ENCODE peak calls at places on chromosomes 12 and 14, in nine cellular contexts. B is right lobe of liver; H is OCI-LY7; X is suprapubic skin; C is tibial artery; G is CD8-positive, alpha-beta T cell; S is lower lobe of right lung; E is esophagus squamous epithelium; A is body of pancreas. T is an unnamed sample.

GRCh38 chr14:63878052-63878451 is 25.2 kb downstream of the SYNE2 start:
- DNase-seq in B (no peak), H (no peak), X (no peak), C (no peak), G (no peak), S (no peak), E (no peak), A (no peak), T (no peak)

GRCh38 chr12:110680032-110680431 is 8.9 kb downstream of the HVCN1 start:
- DNase-seq in B (no peak), H (no peak), X (no peak), C (no peak), G (no peak), S (no peak), E (no peak), A (no peak), T (no peak)

GRCh38 chr12:20601668-20602280 is 93.4 kb upstream of the SLCO1C1 start:
- DNase-seq in B (no peak), H (peak; percentile 10), X (no peak), C (no peak), G (no peak), S (no peak), E (no peak), A (no peak), T (no peak)

GRCh38 chr12:122799635-122800243 is 25.4 kb downstream of the CCDC62 start:
- DNase-seq in B (no peak), H (no peak), X (no peak), C (no peak), G (no peak), S (peak; percentile 37), E (no peak), A (no peak), T (no peak)

GRCh38 chr14:73997944-73998451 is 21.1 kb downstream of the ENTPD5 start:
- DNase-seq in B (no peak), H (no peak), X (no peak), C (no peak), G (no peak), S (no peak), E (no peak), A (no peak), T (no peak)

GRCh38 chr12:76688627-76689026 is 75.3 kb upstream of the ZDHHC17 start:
- DNase-seq in B (no peak), H (no peak), X (no peak), C (no peak), G (no peak), S (no peak), E (no peak), A (no peak), T (no peak)

GRCh38 chr12:99138397-99138796 is 493.3 kb downstream of the APAF1 start:
- DNase-seq in B (no peak), H (no peak), X (no peak), C (no peak), G (no peak), S (no peak), E (no peak), A (no peak), T (no peak)

GRCh38 chr12:31874961-31875608 is 84.1 kb upstream of the RESF1 start:
- DNase-seq in B (peak; percentile 48), H (peak; percentile 76), X (no peak), C (peak; percentile 54), G (peak; percentile 47), S (peak; percentile 58), E (peak; percentile 16), A (peak; percentile 33), T (peak; percentile 57)

GRCh38 chr14:65972891-65973290 is 513.3 kb upstream of the CCDC196 start:
- DNase-seq in B (no peak), H (no peak), X (no peak), C (no peak), G (no peak), S (no peak), E (no peak), A (no peak), T (no peak)

GRCh38 chr14:22159049-22159448 is 430.0 kb downstream of the DAD1 start:
- DNase-seq in B (no peak), H (no peak), X (no peak), C (no peak), G (no peak), S (no peak), E (no peak), A (no peak), T (no peak)

GRCh38 chr12:47903927-47904646 is 707 bp downstream of the VDR start:
- DNase-seq in B (no peak), H (no peak), X (no peak), C (peak; percentile 80), G (no peak), S (peak; percentile 73), E (no peak), A (peak; percentile 33), T (peak; percentile 76)

GRCh38 chr12:132108211-132108832 is 35.8 kb downstream of the DDX51 start:
- DNase-seq in B (no peak), H (no peak), X (peak; percentile 32), C (no peak), G (no peak), S (no peak), E (no peak), A (no peak), T (no peak)

GRCh38 chr12:93113317-93114006 is 184.4 kb upstream of the EEA1 start:
- DNase-seq in B (no peak), H (no peak), X (no peak), C (no peak), G (no peak), S (no peak), E (no peak), A (no peak), T (no peak)

GRCh38 chr14:22865424-22866215 is 5.9 kb upstream of the LRP10 start:
- DNase-seq in B (no peak), H (no peak), X (no peak), C (no peak), G (no peak), S (peak; percentile 14), E (no peak), A (no peak), T (no peak)

GRCh38 chr12:118193477-118193876 is 57.6 kb downstream of the PEBP1 start:
- DNase-seq in B (no peak), H (no peak), X (no peak), C (no peak), G (no peak), S (no peak), E (no peak), A (no peak), T (no peak)

GRCh38 chr12:118188690-118189371 is 52.9 kb downstream of the PEBP1 start:
- DNase-seq in B (no peak), H (no peak), X (no peak), C (peak; percentile 29), G (no peak), S (no peak), E (no peak), A (no peak), T (peak; percentile 39)

GRCh38 chr12:118189761-118190181 is 53.8 kb downstream of the PEBP1 start:
- DNase-seq in B (no peak), H (no peak), X (no peak), C (no peak), G (no peak), S (no peak), E (no peak), A (peak; percentile 19), T (no peak)

GRCh38 chr12:118187746-118188390 is 51.9 kb downstream of the PEBP1 start:
- DNase-seq in B (no peak), H (no peak), X (no peak), C (no peak), G (no peak), S (no peak), E (no peak), A (no peak), T (no peak)

GRCh38 chr12:118190266-118190665 is 54.3 kb downstream of the PEBP1 start:
- DNase-seq in B (no peak), H (no peak), X (no peak), C (no peak), G (no peak), S (no peak), E (no peak), A (no peak), T (no peak)
- TF ChIP-seq CTCF in B (no peak), H (no peak), X (no peak), C (no peak), G (no peak), S (no peak), E (no peak), A (no peak), T (no peak)

GRCh38 chr12:121793501-121793835 is at the start of gene RHOF:
- DNase-seq in B (no peak), H (peak; percentile 70), X (no peak), C (no peak), G (no peak), S (peak; percentile 80), E (no peak), A (peak; percentile 47), T (no peak)
- H3K4me1 ChIP-seq in B (peaks cover 51% of the 10 kb centered on the region), H (peaks cover 59% of the 10 kb centered on the region), X (peaks cover 59% of the 10 kb centered on the region), C (peaks cover 47% of the 10 kb centered on the region), G (peaks cover 60% of the 10 kb centered on the region), S (peaks cover 96% of the 10 kb centered on the region), E (peaks cover 51% of the 10 kb centered on the region), A (peaks cover 68% of the 10 kb centered on the region), T (peaks cover 46% of the 10 kb centered on the region)

GRCh38 chr12:17810399-17810798 is 279.6 kb downstream of the RERGL start:
- DNase-seq in B (no peak), H (no peak), X (no peak), C (no peak), G (no peak), S (no peak), E (no peak), A (no peak), T (no peak)
- H3K9me3 ChIP-seq in B (no peaks in the 10 kb centered on the region), H (no peaks in the 10 kb centered on the region), X (peaks cover 18% of the 10 kb centered on the region), C (peaks cover 14% of the 10 kb centered on the region), G (peaks cover 5% of the 10 kb centered on the region), S (peaks cover 32% of the 10 kb centered on the region), E (peaks cover 17% of the 10 kb centered on the region), A (no peaks in the 10 kb centered on the region), T (peaks cover 5% of the 10 kb centered on the region)

GRCh38 chr12:85225501-85225900 is 54.5 kb upstream of the ALX1 start:
- DNase-seq in B (no peak), H (no peak), X (no peak), C (no peak), G (no peak), S (no peak), E (no peak), A (no peak), T (no peak)
- TF ChIP-seq CTCF in B (no peak), H (no peak), X (no peak), C (no peak), G (no peak), S (no peak), E (no peak), A (no peak), T (no peak)

GRCh38 chr12:56718636-56719035 is 6.5 kb downstream of the NACA start:
- DNase-seq in B (peak; percentile 34), H (no peak), X (no peak), C (no peak), G (no peak), S (no peak), E (no peak), A (no peak), T (no peak)
- H3K4me1 ChIP-seq in B (peaks cover 33% of the 10 kb centered on the region), H (peaks cover 70% of the 10 kb centered on the region), X (peaks cover 80% of the 10 kb centered on the region), C (peaks cover 57% of the 10 kb centered on the region), G (peaks cover 68% of the 10 kb centered on the region), S (peaks cover 49% of the 10 kb centered on the region), E (peaks cover 75% of the 10 kb centered on the region), A (peaks cover 79% of the 10 kb centered on the region), T (peaks cover 87% of the 10 kb centered on the region)

T was measured in psoas muscle.